ENCODE peak calls at places on chromosome 9, in six cellular contexts. M is GM13976, T is AG10803, H is AG09319, O is psoas muscle, Y is heart left ventricle. V is an unnamed sample.

GRCh38 chr9:108511200-108511756 is 344.5 kb downstream of the ACTL7B start:
- DNase-seq in T (peak; percentile 96), Y (no peak), H (peak; percentile 55), O (no peak), M (no peak), V (no peak)

GRCh38 chr9:72255546-72255925 is 106.3 kb downstream of the GDA start:
- DNase-seq in H (no peak), T (no peak), O (no peak), M (no peak), Y (no peak), V (no peak)

GRCh38 chr9:92808726-92809451 is 44.3 kb upstream of the BICD2 start:
- DNase-seq in H (peak; percentile 22), T (peak; percentile 64), O (peak; percentile 83), Y (peak; percentile 82), M (peak; percentile 78), V (peak; percentile 75)

GRCh38 chr9:89522261-89522978 is 24.5 kb upstream of the SEMA4D start:
- DNase-seq in M (peak; percentile 78), H (no peak), O (no peak), Y (no peak), T (no peak), V (peak; percentile 88)

GRCh38 chr9:134533850-134534585 is 107.6 kb upstream of the COL5A1 start:
- DNase-seq in T (no peak), Y (peak; percentile 27), O (no peak), M (no peak), H (no peak), V (no peak)

GRCh38 chr9:79023134-79023577 is 548.6 kb upstream of the TLE4 start:
- DNase-seq in H (peak; percentile 32), O (no peak), M (no peak), Y (no peak), T (peak; percentile 95), V (no peak)

GRCh38 chr9:70111641-70112236 is 68.1 kb downstream of the MAMDC2 start:
- DNase-seq in Y (no peak), T (no peak), H (no peak), O (no peak), M (no peak), V (no peak)

GRCh38 chr9:89442016-89442415 is 55.9 kb downstream of the SEMA4D start:
- DNase-seq in T (no peak), O (no peak), Y (peak; percentile 40), H (no peak), M (no peak), V (no peak)

GRCh38 chr9:119365291-119366027 is 3.8 kb downstream of the BRINP1 start:
- DNase-seq in T (peak; percentile 18), O (no peak), H (no peak), M (no peak), Y (no peak), V (peak; percentile 3)

GRCh38 chr9:111067472-111067871 is 29.2 kb upstream of the LPAR1 start:
- DNase-seq in O (no peak), M (no peak), T (peak; percentile 34), H (no peak), Y (no peak), V (no peak)

GRCh38 chr9:34636791-34637355 is 714 bp downstream of the SIGMAR1 start:
- DNase-seq in M (no peak), H (no peak), Y (no peak), O (no peak), T (peak; percentile 35), V (peak; percentile 37)

GRCh38 chr9:112719696-112720095 is 1.8 kb upstream of the INIP start:
- DNase-seq in Y (no peak), O (no peak), T (peak; percentile 18), M (no peak), H (no peak), V (no peak)

GRCh38 chr9:95025213-95026170 is 292.0 kb downstream of the FANCC start:
- DNase-seq in M (no peak), Y (peak; percentile 75), T (peak; percentile 88), H (peak; percentile 80), O (peak; percentile 83), V (no peak)

GRCh38 chr9:129487658-129488483 is 133.0 kb downstream of the C9orf50 start:
- DNase-seq in M (no peak), H (no peak), Y (peak; percentile 74), T (peak; percentile 77), O (peak; percentile 70), V (peak; percentile 72)

GRCh38 chr9:77440057-77440456 is 208.1 kb downstream of the GNA14 start:
- DNase-seq in H (no peak), O (no peak), M (no peak), T (peak; percentile 66), Y (peak; percentile 58), V (no peak)

GRCh38 chr9:132631685-132632084 is 38.1 kb downstream of the DDX31 start:
- DNase-seq in M (no peak), T (no peak), Y (no peak), O (no peak), H (no peak), V (no peak)

GRCh38 chr9:108467653-108468324 is 388.0 kb downstream of the ACTL7B start:
- DNase-seq in M (no peak), O (peak; percentile 58), Y (no peak), H (no peak), T (peak; percentile 65), V (no peak)

GRCh38 chr9:38526571-38526970 is 93.8 kb downstream of the ANKRD18A start:
- DNase-seq in T (no peak), H (no peak), Y (no peak), O (no peak), M (no peak), V (no peak)

GRCh38 chr9:132943677-132944293 is 631 bp downstream of the TSC1 start:
- DNase-seq in O (peak; percentile 55), T (no peak), H (no peak), M (no peak), Y (no peak), V (peak; percentile 13)

GRCh38 chr9:132876849-132877248 is 1.2 kb downstream of the AK8 start:
- DNase-seq in M (no peak), H (no peak), O (no peak), T (no peak), Y (no peak), V (no peak)

GRCh38 chr9:3177362-3177761 is 333.5 kb upstream of the PUM3 start:
- DNase-seq in Y (no peak), T (peak; percentile 20), H (no peak), M (no peak), O (no peak), V (no peak)

GRCh38 chr9:101737165-101737704 is 1.2 kb downstream of the GRIN3A start:
- DNase-seq in T (no peak), O (peak; percentile 43), Y (no peak), H (no peak), M (no peak), V (no peak)

GRCh38 chr9:8331507-8331906 is 531.9 kb upstream of the DMAC1 start:
- DNase-seq in O (peak; percentile 46), Y (no peak), M (no peak), H (no peak), T (no peak), V (no peak)

GRCh38 chr9:127369428-127369827 is 27.5 kb upstream of the SLC2A8 start:
- DNase-seq in O (no peak), M (no peak), Y (no peak), H (no peak), T (no peak), V (no peak)

GRCh38 chr9:89864257-89864656 is 259.4 kb downstream of the GADD45G start:
- DNase-seq in H (no peak), T (no peak), O (no peak), M (no peak), Y (no peak), V (no peak)

GRCh38 chr9:127979015-127979332 is 1.8 kb downstream of the EEIG1 start:
- DNase-seq in Y (peak; percentile 1), T (no peak), O (no peak), M (no peak), H (no peak), V (no peak)

GRCh38 chr9:90219548-90220118 is 423.0 kb downstream of the DIRAS2 start:
- DNase-seq in T (no peak), O (no peak), M (peak; percentile 64), H (no peak), Y (no peak), V (peak; percentile 55)

DNA sequence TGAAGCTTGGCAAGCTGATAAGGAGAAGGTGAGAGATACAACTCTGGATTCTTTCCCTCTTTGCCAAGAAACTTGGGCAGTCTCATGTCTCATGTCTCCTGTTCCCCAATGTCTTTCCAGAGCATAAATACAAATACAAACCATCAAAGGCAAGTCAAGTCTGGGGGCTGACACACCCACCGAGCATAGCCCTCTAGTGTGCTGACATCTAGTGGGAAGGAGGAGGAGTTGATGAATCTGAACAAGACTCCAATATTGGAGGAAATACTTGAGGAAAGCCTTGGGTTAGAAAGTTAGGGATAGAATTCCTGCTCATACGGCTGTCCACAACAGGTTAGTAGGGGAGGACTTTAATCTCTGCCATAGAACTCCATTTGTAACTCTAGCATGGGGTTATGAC is 8.6 kb downstream of the MLANA start:
- DNase-seq in O (no peak), T (no peak), H (no peak), Y (no peak), M (no peak), V (no peak)
- TF ChIP-seq CTCF in O (no peak), T (peak; percentile 3), H (no peak), Y (no peak), M (peak; percentile 25), V (peak; percentile 18)

GRCh38 chr9:33044677-33045282 is 19.7 kb downstream of the DNAJA1 start:
- DNase-seq in H (no peak), Y (no peak), T (peak; percentile 3), O (no peak), M (no peak), V (no peak)
- TF ChIP-seq CTCF in H (peak; percentile 11), Y (no peak), T (no peak), O (no peak), M (no peak), V (no peak)

DNA sequence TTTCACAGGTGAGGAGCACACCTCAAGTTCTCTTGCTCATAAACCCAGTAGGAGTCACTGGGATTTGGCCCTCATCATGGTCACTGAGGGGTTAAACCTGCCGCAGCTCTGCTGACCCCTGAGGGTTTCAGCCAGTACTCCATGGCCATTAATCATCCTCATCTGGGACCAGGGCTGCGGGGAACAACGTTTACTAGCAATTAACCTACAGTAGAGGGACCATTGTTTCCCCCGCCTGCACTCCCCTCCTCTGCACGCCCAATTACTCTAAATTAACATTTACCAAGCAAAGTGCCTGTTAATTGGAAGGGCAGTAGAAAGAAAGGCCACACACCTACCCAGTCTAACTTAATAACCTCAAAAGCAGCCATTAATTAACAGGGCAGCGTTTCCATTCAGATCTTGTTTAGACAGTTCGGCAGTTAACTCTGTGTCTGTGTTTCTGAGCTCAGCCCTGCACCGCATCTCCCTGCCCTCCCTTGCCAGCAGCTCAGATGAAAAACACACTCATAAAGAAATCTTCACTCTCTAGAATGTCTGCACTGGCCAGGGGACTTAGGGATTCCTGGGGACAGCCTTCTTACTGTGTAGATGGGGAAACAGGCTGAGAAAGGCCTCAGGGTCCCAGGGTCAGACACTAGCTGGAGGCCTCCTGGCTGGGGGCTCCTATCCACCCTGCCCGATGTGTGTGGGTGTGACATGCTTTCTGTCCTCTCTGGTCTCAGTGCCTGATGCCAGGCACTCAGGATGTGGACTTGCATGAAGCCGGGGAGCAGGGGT is 51.6 kb downstream of the ALG2 start:
- DNase-seq in M (no peak), H (no peak), Y (no peak), T (no peak), O (no peak), V (no peak)
- TF ChIP-seq CTCF in M (no peak), H (no peak), Y (no peak), T (no peak), O (no peak), V (no peak)

DNA sequence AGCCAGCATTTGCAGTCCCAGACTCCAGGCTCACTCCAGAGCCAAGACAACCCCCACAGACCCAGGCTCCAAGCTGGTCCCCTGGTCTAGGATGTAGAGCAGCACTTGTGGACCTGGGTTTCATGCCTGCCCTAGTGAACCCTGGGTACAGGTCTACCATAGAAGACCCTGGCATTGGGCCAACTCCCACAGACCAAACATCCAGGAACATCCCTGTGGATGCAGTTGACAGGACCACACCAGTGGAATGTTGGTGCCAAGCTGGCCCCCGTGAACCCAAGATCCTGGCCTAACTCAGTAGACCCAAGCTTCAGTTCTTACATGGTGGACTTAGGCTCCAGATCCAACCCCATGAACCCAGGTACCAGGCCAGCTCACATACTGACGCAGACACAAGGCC is 250.6 kb downstream of the KDM4C start:
- DNase-seq in T (no peak), M (no peak), Y (no peak), H (no peak), O (no peak), V (no peak)
- TF ChIP-seq CTCF in T (no peak), M (no peak), Y (no peak), H (no peak), O (no peak), V (no peak)

V was measured in activated CD8-positive, alpha-beta T cell treated with anti-CD3 and anti-CD28 coated beads for 36 hours.